ENCODE peak calls at places on chromosomes 2 and 18, in seven cellular contexts. E, A, F, I, U, C and O are unnamed samples.

GRCh38 chr2:202436631-202437030 is 60.5 kb downstream of the BMPR2 start:
- DNase-seq in E (no peak), A (no peak), F (no peak), I (no peak), U (peak; percentile 21), C (no peak), O (no peak)

GRCh38 chr2:97849881-97850540 is 136.6 kb downstream of the ZAP70 start:
- DNase-seq in E (no peak), A (no peak), F (no peak), I (no peak), U (peak; percentile 18), C (peak; percentile 40), O (no peak)

GRCh38 chr2:143692162-143692561 is 562.9 kb downstream of the ARHGAP15 start:
- DNase-seq in E (peak; percentile 53), A (no peak), F (no peak), I (no peak), U (no peak), C (no peak), O (no peak)

GRCh38 chr2:120775801-120776589 is 40.3 kb downstream of the GLI2 start:
- DNase-seq in E (no peak), A (no peak), F (no peak), I (no peak), U (no peak), C (no peak), O (no peak)

GRCh38 chr2:216131175-216131926 is 22.2 kb downstream of the XRCC5 start:
- DNase-seq in E (no peak), A (no peak), F (no peak), I (no peak), U (no peak), C (no peak), O (no peak)

GRCh38 chr2:236782938-236783337 is 213.3 kb downstream of the ACKR3 start:
- DNase-seq in E (peak; percentile 35), A (no peak), F (no peak), I (no peak), U (peak; percentile 25), C (peak; percentile 16), O (peak; percentile 93)

GRCh38 chr2:172693037-172693436 is 42.6 kb upstream of the RAPGEF4 start:
- DNase-seq in E (no peak), A (no peak), F (no peak), I (no peak), U (peak; percentile 99), C (peak; percentile 98), O (peak; percentile 42)

GRCh38 chr18:8212893-8213805 is 396.1 kb upstream of the RAB12 start:
- DNase-seq in E (no peak), A (no peak), F (no peak), I (no peak), U (peak; percentile 94), C (peak; percentile 6), O (no peak)

GRCh38 chr2:9735335-9735734 is 104.5 kb upstream of the YWHAQ start:
- DNase-seq in E (no peak), A (no peak), F (no peak), I (no peak), U (no peak), C (no peak), O (no peak)

GRCh38 chr2:228669751-228670150 is 488.3 kb upstream of the SPHKAP start:
- DNase-seq in E (no peak), A (no peak), F (no peak), I (no peak), U (no peak), C (no peak), O (no peak)

GRCh38 chr18:9928646-9929259 is 14.9 kb downstream of the VAPA start:
- DNase-seq in E (no peak), A (no peak), F (no peak), I (no peak), U (no peak), C (no peak), O (no peak)

GRCh38 chr2:64731306-64731654 is 77.6 kb upstream of the SERTAD2 start:
- DNase-seq in E (no peak), A (no peak), F (no peak), I (no peak), U (no peak), C (no peak), O (no peak)

GRCh38 chr2:152200101-152200500 is 24.5 kb upstream of the STAM2 start:
- DNase-seq in E (no peak), A (no peak), F (no peak), I (no peak), U (peak; percentile 8), C (no peak), O (no peak)

GRCh38 chr2:98869272-98869641 is 66.8 kb downstream of the CRACDL start:
- DNase-seq in E (peak; percentile 74), A (no peak), F (peak; percentile 48), I (no peak), U (no peak), C (no peak), O (peak; percentile 99)

GRCh38 chr2:120828066-120828465 is 92.4 kb downstream of the GLI2 start:
- DNase-seq in E (no peak), A (no peak), F (no peak), I (no peak), U (no peak), C (no peak), O (no peak)

GRCh38 chr18:25467226-25468065 is 115.5 kb upstream of the ZNF521 start:
- DNase-seq in E (no peak), A (peak; percentile 4), F (no peak), I (no peak), U (peak; percentile 43), C (no peak), O (no peak)

GRCh38 chr18:57837917-57838548 is 34.9 kb upstream of the ATP8B1 start:
- DNase-seq in E (no peak), A (no peak), F (no peak), I (no peak), U (peak; percentile 37), C (no peak), O (no peak)

GRCh38 chr2:30226144-30227032 is 4.9 kb upstream of the LBH start:
- DNase-seq in E (no peak), A (no peak), F (no peak), I (no peak), U (peak; percentile 72), C (no peak), O (no peak)

GRCh38 chr2:127093648-127094210 is 13.2 kb downstream of the BIN1 start:
- DNase-seq in E (no peak), A (no peak), F (no peak), I (no peak), U (no peak), C (no peak), O (no peak)

GRCh38 chr2:64654993-64655666 is 1.4 kb upstream of the SERTAD2 start:
- DNase-seq in E (no peak), A (no peak), F (no peak), I (no peak), U (no peak), C (peak; percentile 39), O (no peak)

GRCh38 chr2:27587025-27587424 is 4.2 kb downstream of the ZNF512 start:
- DNase-seq in E (no peak), A (no peak), F (no peak), I (no peak), U (no peak), C (no peak), O (no peak)
- H2AK5ac ChIP-seq in E (no peak overlapping the region), A (no peak overlapping the region), F (no peak overlapping the region), I (no peak overlapping the region), U (no peak overlapping the region), C (no peak overlapping the region), O (no peak overlapping the region)

GRCh38 chr2:204720874-204721273 is 175.6 kb downstream of the PARD3B start:
- DNase-seq in E (no peak), A (no peak), F (no peak), I (no peak), U (no peak), C (no peak), O (no peak)
- H3K4me1 ChIP-seq in E (no peaks in the 10 kb centered on the region), A (no peaks in the 10 kb centered on the region), F (peaks cover 2% of the 10 kb centered on the region), I (peaks cover 2% of the 10 kb centered on the region), U (no peaks in the 10 kb centered on the region), C (no peaks in the 10 kb centered on the region), O (no peaks in the 10 kb centered on the region)

DNA sequence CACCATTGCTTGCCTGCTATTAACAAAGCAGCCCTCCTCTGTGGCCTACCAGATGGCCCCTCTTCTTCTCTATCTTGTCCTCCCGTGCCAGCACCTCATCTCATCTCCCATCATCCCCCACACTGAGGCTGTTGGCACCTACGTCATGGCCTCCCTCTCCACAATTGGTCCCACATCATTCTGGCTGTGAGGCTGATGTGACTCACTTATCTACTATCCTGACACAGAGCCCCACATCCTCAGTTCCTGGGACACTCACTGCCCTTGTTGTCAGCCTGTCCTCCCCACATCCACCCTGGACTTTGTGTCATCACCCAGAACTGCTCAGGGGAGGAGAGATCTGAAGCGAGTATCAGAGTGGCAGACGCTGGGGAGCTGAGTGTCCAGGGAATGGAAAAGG is 102.9 kb downstream of the MRO start:
- DNase-seq in E (no peak), A (no peak), F (no peak), I (no peak), U (no peak), C (no peak), O (no peak)
- H2AK5ac ChIP-seq in E (no peak overlapping the region), A (peak overlapping the region; percentile 23), F (no peak overlapping the region), I (no peak overlapping the region), U (no peak overlapping the region), C (no peak overlapping the region), O (no peak overlapping the region)

GRCh38 chr2:160372585-160372984 is 121.0 kb downstream of the RBMS1 start:
- DNase-seq in E (peak; percentile 49), A (no peak), F (no peak), I (no peak), U (peak; percentile 77), C (peak; percentile 35), O (no peak)
- H3K4me1 ChIP-seq in E (peaks cover 15% of the 10 kb centered on the region), A (peaks cover 21% of the 10 kb centered on the region), F (peaks cover 7% of the 10 kb centered on the region), I (peaks cover 21% of the 10 kb centered on the region), U (peaks cover 46% of the 10 kb centered on the region), C (peaks cover 22% of the 10 kb centered on the region), O (peaks cover 39% of the 10 kb centered on the region)

DNA sequence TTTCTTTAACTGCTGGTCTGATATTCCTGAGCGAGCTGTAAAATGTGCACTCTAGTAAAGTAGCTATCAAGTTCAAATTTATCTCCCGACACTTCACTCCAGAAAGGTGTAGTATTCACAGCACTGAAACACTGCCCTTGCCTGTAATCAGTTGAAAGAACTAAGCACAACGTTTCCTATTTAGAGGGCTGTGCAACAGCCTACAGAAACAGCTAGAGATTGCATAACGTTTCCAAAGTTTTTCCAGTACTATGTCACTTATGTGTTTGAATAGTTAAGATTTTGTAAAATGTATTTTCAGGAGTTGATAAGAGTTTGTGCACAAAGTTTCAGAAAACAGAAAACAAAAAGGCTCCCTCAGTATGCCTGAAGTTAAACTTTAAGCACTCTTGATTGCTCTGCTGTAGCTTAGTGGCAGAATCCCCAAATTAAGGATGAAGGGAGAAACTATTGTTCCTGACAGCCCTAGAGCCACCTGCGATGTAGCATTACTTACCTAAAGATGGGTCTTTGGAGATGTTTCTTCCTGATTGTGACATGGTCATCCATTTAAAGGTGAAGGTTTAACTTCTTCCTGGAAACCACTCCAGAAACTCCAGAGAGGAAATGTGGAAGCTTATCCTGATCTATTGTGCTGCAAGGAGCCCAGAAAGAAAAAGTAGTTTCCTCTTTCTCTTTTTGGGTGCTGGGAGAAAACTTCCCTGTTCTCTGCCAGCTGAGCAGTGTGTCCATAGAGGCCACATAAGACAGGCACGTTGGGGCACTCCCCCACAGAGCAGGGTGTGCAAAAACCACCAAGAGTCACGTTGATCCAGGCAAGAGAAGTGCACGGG is 538 bp downstream of the PDE1A start:
- DNase-seq in E (no peak), A (no peak), F (no peak), I (no peak), U (peak; percentile 57), C (peak; percentile 53), O (no peak)
- H2AK5ac ChIP-seq in E (no peak overlapping the region), A (no peak overlapping the region), F (no peak overlapping the region), I (no peak overlapping the region), U (no peak overlapping the region), C (peak overlapping the region; percentile 92), O (no peak overlapping the region)